ENCODE peak calls at places on chromosomes 3 and 15, in six cellular contexts. K is thoracic aorta; X is CD8-positive, alpha-beta memory T cell; T is astrocyte of the spinal cord; U is activated naive CD4-positive, alpha-beta T cell; V is stimulated activated naive CD4-positive, alpha-beta T cell. W is an unnamed sample.

GRCh38 chr3:14329116-14329830 is 73.1 kb upstream of the SLC6A6 start:
- DNase-seq in V (no peak), X (no peak), K (no peak), U (no peak), T (peak; percentile 48), W (no peak)

GRCh38 chr15:64503197-64503596 is 42.8 kb downstream of the ZNF609 start:
- DNase-seq in T (peak; percentile 50), V (no peak), U (no peak), K (no peak), X (peak; percentile 39), W (no peak)

GRCh38 chr3:46909535-46910161 is 32.1 kb downstream of the PTH1R start:
- DNase-seq in U (peak; percentile 72), V (peak; percentile 47), X (peak; percentile 66), K (peak; percentile 73), T (peak; percentile 82), W (peak; percentile 75)

GRCh38 chr3:52091566-52092290 is 35.4 kb upstream of the DUSP7 start:
- DNase-seq in V (no peak), X (no peak), K (no peak), U (no peak), T (peak; percentile 15), W (no peak)

GRCh38 chr3:73070675-73071575 is 9.5 kb downstream of the EBLN2 start:
- DNase-seq in K (no peak), X (no peak), V (no peak), U (no peak), T (peak; percentile 75), W (no peak)

GRCh38 chr3:19934098-19934566 is at the start of gene EFHB:
- DNase-seq in K (no peak), U (no peak), X (no peak), V (no peak), T (peak; percentile 27), W (no peak)

GRCh38 chr3:52534281-52535183 is 875 bp upstream of the NT5DC2 start:
- DNase-seq in K (no peak), X (no peak), T (peak; percentile 38), V (no peak), U (no peak), W (no peak)

GRCh38 chr3:11285471-11285870 is 13.3 kb downstream of the ATG7 start:
- DNase-seq in X (no peak), T (no peak), K (no peak), U (no peak), V (no peak), W (no peak)